ENCODE peak calls at places on chromosomes 3 and 15, in ten cellular contexts. D, W, V, I, E, J, N, B, T and U are unnamed samples.

GRCh38 chr15:83516935-83517334 is 69.8 kb downstream of the SH3GL3 start:
- DNase-seq in D (no peak), W (peak; percentile 51), V (peak; percentile 24), I (no peak), E (no peak), J (no peak), N (no peak), B (no peak), T (no peak), U (no peak)

GRCh38 chr3:10263549-10264363 is 15.5 kb downstream of the TATDN2 start:
- DNase-seq in D (peak; percentile 55), W (peak; percentile 56), V (peak; percentile 46), I (peak; percentile 46), E (peak; percentile 87), J (peak; percentile 49), N (no peak), B (peak; percentile 92), T (no peak), U (no peak)

GRCh38 chr15:64464271-64465005 is 4.1 kb downstream of the ZNF609 start:
- DNase-seq in D (no peak), W (no peak), V (peak; percentile 57), I (no peak), E (no peak), J (no peak), N (no peak), B (no peak), T (no peak), U (no peak)

GRCh38 chr3:48621461-48621869 is at the start of gene TMEM89:
- DNase-seq in D (no peak), W (no peak), V (no peak), I (no peak), E (no peak), J (no peak), N (no peak), B (no peak), T (no peak), U (no peak)

GRCh38 chr15:33064878-33065277 is 129.6 kb downstream of the FMN1 start:
- DNase-seq in D (no peak), W (peak; percentile 59), V (peak; percentile 43), I (no peak), E (no peak), J (no peak), N (no peak), B (no peak), T (no peak), U (no peak)

GRCh38 chr3:11545186-11545851 is 98.4 kb downstream of the VGLL4 start:
- DNase-seq in D (no peak), W (no peak), V (peak; percentile 33), I (no peak), E (peak; percentile 74), J (no peak), N (peak; percentile 12), B (peak; percentile 77), T (peak; percentile 65), U (no peak)

GRCh38 chr3:179037361-179037760 is 34.2 kb downstream of the ZMAT3 start:
- DNase-seq in D (no peak), W (no peak), V (peak; percentile 52), I (peak; percentile 39), E (no peak), J (peak; percentile 3), N (no peak), B (no peak), T (peak; percentile 85), U (peak; percentile 81)

GRCh38 chr3:182686033-182686886 is 107.0 kb upstream of the ATP11B start:
- DNase-seq in D (no peak), W (no peak), V (no peak), I (no peak), E (no peak), J (no peak), N (no peak), B (no peak), T (no peak), U (no peak)

GRCh38 chr15:98382139-98382538 is 266.2 kb upstream of the IGF1R start:
- DNase-seq in D (peak; percentile 19), W (no peak), V (no peak), I (no peak), E (peak; percentile 55), J (no peak), N (no peak), B (peak; percentile 67), T (no peak), U (no peak)

GRCh38 chr3:55440406-55440708 is 46.7 kb downstream of the WNT5A start:
- DNase-seq in D (no peak), W (no peak), V (no peak), I (no peak), E (no peak), J (no peak), N (no peak), B (no peak), T (no peak), U (no peak)

GRCh38 chr3:8571256-8571655 is 69.6 kb downstream of the LMCD1 start:
- DNase-seq in D (peak; percentile 6), W (no peak), V (no peak), I (no peak), E (no peak), J (no peak), N (no peak), B (no peak), T (no peak), U (no peak)

GRCh38 chr3:188946837-188947236 is 224.9 kb upstream of the TPRG1 start:
- DNase-seq in D (no peak), W (no peak), V (no peak), I (peak; percentile 68), E (no peak), J (no peak), N (no peak), B (no peak), T (no peak), U (no peak)
- H3K4me3 ChIP-seq in D (no peak overlapping the region), W (peak overlapping the region; percentile 67), V (no peak overlapping the region), I (peak overlapping the region; percentile 39), E (peak overlapping the region; percentile 51), J (no peak overlapping the region), N (peak overlapping the region; percentile 49), B (peak overlapping the region; percentile 78), T (peak overlapping the region; percentile 56), U (peak overlapping the region; percentile 70)

GRCh38 chr15:88603885-88604284 is 17.3 kb upstream of the AEN start:
- DNase-seq in D (no peak), W (no peak), V (no peak), I (no peak), E (no peak), J (no peak), N (no peak), B (no peak), T (no peak), U (no peak)

GRCh38 chr15:88605507-88606436 is 15.4 kb upstream of the AEN start:
- DNase-seq in D (peak; percentile 37), W (no peak), V (peak; percentile 34), I (no peak), E (peak; percentile 90), J (no peak), N (peak; percentile 72), B (peak; percentile 95), T (no peak), U (no peak)

GRCh38 chr15:88604381-88604951 is 16.7 kb upstream of the AEN start:
- DNase-seq in D (no peak), W (no peak), V (no peak), I (no peak), E (peak; percentile 66), J (no peak), N (peak; percentile 33), B (peak; percentile 78), T (no peak), U (no peak)

GRCh38 chr15:88606437-88606794 is 14.7 kb upstream of the AEN start:
- DNase-seq in D (no peak), W (no peak), V (no peak), I (no peak), E (peak; percentile 46), J (no peak), N (no peak), B (peak; percentile 75), T (no peak), U (no peak)

DNA sequence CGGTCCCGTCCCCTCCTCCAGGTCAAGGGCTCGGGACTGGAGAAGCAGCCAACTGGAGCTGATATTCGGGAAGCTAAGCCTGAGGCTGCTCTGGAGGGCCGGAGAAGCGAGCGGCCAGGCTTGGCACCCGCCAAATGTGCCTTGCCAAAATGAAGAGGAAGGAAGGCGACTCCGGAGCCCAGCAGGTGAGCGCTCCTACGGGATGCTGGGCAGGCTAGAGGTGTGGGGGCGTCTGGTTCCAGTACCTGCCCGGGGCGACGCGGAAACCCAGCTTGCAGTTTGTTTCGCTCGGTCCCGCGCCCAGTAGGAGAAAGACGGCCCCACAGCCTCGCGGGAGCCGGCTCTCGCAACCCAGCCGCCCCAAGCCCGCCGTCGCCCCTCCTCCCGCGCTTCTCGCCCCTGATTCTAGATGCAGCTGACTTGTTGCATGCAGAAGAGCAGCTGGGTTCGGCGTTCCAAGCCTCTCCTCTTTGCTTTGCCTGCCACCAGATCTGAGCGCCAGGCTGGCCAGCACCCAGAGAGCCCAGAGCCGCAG is 16.1 kb upstream of the AEN start:
- DNase-seq in D (no peak), W (no peak), V (no peak), I (no peak), E (peak; percentile 65), J (no peak), N (no peak), B (peak; percentile 73), T (no peak), U (no peak)
- H3K4me3 ChIP-seq in D (no peak overlapping the region), W (no peak overlapping the region), V (no peak overlapping the region), I (no peak overlapping the region), E (peak overlapping the region; percentile 45), J (no peak overlapping the region), N (peak overlapping the region; percentile 26), B (no peak overlapping the region), T (no peak overlapping the region), U (peak overlapping the region; percentile 40)

DNA sequence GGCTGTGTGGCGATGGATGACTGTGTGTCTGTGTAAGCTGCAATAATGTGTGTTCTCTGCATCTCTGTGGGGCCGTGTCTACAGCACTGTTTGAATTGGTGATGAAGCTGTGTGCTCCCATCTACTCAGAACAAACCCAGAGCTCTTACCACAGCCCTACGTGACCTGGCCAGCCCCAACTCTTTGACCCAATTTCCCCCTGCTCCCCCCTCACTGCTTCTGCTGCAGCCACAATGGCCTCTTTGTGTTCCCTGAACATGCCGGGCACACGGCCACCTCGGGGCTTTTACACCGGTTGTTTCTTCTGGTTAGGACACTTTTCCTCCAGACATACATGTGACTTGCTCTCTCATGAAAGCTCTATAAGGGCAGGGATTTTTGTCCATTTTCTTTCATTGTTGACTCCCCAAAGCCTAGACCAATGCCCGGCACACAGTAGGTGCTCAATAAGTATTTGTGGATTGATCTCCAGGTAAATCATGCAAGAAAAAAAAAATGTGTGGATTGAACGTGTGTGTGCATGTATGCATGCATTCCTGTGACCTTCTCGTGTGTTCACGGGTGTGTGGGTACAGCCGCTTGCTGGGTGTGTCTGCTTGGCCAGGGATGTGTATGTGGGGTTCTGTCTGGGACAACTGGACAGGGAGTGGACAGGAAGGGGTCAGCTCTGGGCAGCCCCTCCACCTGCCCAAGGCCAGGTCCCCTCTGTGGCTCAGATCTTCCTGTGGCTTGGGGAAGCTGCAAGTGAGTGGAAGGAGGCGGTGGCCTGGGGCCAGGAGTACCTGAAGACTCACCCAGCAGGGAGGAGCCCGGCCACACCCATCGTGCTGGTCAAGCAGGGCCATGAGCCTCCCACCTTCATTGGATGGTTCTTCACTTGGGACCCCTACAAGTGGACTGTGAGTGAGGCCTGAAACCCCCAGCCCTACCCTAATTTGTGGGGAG is 14.8 kb downstream of the VILL start:
- DNase-seq in D (no peak), W (peak; percentile 67), V (no peak), I (no peak), E (no peak), J (no peak), N (peak; percentile 72), B (no peak), T (no peak), U (no peak)
- H3K4me3 ChIP-seq in D (no peak overlapping the region), W (peak overlapping the region; percentile 18), V (no peak overlapping the region), I (no peak overlapping the region), E (no peak overlapping the region), J (no peak overlapping the region), N (no peak overlapping the region), B (no peak overlapping the region), T (no peak overlapping the region), U (no peak overlapping the region)

GRCh38 chr3:108134555-108134880 is 43.7 kb upstream of the CD47 start:
- DNase-seq in D (no peak), W (no peak), V (no peak), I (no peak), E (no peak), J (no peak), N (no peak), B (no peak), T (no peak), U (no peak)
- H3K4me3 ChIP-seq in D (no peak overlapping the region), W (no peak overlapping the region), V (no peak overlapping the region), I (no peak overlapping the region), E (no peak overlapping the region), J (peak overlapping the region; percentile 18), N (no peak overlapping the region), B (no peak overlapping the region), T (no peak overlapping the region), U (no peak overlapping the region)